ENCODE peak calls at places on chromosomes 16 and 17, in six cellular contexts. L, J, X, Q, W and U are unnamed samples.

GRCh38 chr16:57473906-57474305 is 11.4 kb downstream of the POLR2C start:
- DNase-seq in L (no peak), J (no peak), X (no peak), Q (no peak), W (no peak), U (no peak)

GRCh38 chr16:56331915-56332314 is 93.4 kb downstream of the AMFR start:
- DNase-seq in L (no peak), J (no peak), X (no peak), Q (no peak), W (no peak), U (no peak)

GRCh38 chr16:4689864-4690704 is 3.3 kb upstream of the NUDT16L1 start:
- DNase-seq in L (no peak), J (no peak), X (no peak), Q (no peak), W (no peak), U (no peak)

GRCh38 chr17:75876190-75876937 is 2.0 kb downstream of the TRIM47 start:
- DNase-seq in L (no peak), J (no peak), X (no peak), Q (peak), W (peak), U (peak)

GRCh38 chr17:67376509-67376891 is 581 bp upstream of the PITPNC1 start:
- DNase-seq in L (peak), J (no peak), X (no peak), Q (no peak), W (peak), U (peak)

GRCh38 chr17:70254735-70255460 is 85.6 kb downstream of the KCNJ2 start:
- DNase-seq in L (peak), J (no peak), X (no peak), Q (no peak), W (no peak), U (no peak)

GRCh38 chr17:63364387-63364786 is 81.7 kb downstream of the CYB561 start:
- DNase-seq in L (peak), J (no peak), X (no peak), Q (no peak), W (no peak), U (no peak)

GRCh38 chr16:70589998-70590471 is 56.3 kb upstream of the IL34 start:
- DNase-seq in L (peak), J (peak), X (no peak), Q (peak), W (no peak), U (no peak)

GRCh38 chr16:88920618-88921602 is 54.5 kb upstream of the PABPN1L start:
- DNase-seq in L (peak), J (peak), X (no peak), Q (no peak), W (peak), U (peak)

GRCh38 chr16:80231888-80232287 is 308.9 kb upstream of the DYNLRB2 start:
- DNase-seq in L (peak), J (no peak), X (no peak), Q (no peak), W (peak), U (peak)

DNA sequence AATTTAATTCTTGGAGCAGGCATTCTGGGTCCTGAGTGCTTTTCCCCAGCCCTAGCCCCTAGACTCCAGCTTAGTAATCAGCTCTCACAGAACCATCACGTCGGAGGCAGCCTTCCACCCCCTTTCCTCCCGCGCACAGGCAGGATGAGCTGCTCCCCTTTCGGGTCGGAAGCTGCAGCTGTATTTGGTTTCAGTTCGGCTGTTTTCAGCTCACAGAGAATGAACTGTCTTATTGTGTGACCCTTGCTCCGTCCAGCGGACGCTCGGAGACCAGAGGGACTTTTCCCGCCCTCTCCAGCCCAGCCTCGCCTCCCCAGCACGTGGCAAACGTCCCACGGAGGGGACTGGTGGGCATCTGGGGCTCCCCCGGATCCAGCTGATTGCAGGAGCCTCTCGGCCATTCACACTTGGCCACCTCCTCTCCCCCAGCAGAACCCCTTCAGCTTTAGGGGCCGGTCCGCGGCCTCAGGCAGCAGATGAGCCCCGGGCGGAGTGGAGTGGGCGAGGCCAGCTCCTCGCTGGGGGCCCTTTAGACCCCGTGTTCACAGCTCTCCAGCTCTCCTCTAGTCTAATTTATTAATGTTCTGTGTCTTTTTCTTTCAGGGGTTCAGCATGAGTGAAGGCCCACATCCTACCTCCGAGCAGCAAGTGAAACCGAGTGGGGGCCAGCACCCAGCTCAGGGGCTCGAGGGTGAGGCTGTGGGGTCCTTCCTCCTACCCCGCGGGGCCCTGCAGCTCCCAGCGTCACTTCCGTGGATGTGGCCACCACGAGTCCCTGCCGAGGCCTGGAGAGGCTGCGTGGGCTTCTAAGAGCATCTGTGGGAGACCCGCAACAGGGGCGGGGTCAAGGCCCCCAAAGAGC is 863 bp upstream of the UTS2R start:
- DNase-seq in L (peak), J (no peak), X (no peak), Q (no peak), W (peak), U (no peak)
- TF ChIP-seq CTCF in L (no peak), J (no peak), X (no peak), Q (no peak), W (no peak), U (no peak)

DNA sequence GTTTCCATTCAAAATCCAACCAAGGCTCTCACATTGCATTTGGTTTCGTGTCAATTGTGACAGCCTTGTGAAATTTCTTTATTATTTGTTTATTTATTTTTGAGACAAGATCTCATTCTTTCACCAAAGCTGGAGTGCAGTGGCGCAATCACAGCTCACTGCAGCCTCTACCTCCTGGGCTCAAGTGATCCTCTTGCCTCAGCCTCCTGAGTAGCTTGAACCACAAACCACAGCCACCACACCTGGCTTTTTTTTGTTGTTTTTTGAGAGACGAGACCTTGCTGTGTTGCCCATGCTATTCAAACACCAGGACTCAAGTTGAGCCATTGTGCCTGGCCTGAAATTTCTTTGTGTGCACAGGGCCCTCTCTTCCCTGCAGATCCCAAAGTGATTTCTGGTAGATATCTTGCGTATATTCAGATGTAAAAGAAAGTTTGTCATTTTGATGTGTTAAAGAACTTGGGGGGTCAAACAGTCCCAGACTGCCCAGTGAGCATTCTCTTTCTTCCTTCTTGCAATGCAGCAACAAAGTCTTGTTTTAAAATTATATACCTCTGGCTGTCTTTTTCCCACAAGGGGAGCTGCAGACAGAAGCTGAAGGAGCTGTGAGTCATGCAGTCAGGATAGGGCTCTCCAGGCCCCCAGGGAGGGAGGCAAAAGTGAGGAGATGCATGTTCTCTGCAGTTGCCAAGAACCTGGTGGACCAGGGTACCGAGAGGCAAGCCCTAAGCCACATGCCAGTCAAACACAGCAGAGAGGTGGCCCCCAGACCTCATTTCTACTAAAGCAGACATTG is 15.5 kb upstream of the USP22 start:
- DNase-seq in L (peak), J (no peak), X (no peak), Q (peak), W (no peak), U (no peak)
- TF ChIP-seq CTCF in L (peak), J (no peak), X (no peak), Q (no peak), W (no peak), U (no peak)

GRCh38 chr17:79473836-79474204 is 137.0 kb downstream of the RBFOX3 start:
- DNase-seq in L (no peak), J (no peak), X (no peak), Q (no peak), W (no peak), U (no peak)

GRCh38 chr17:79478841-79479240 is 132.0 kb downstream of the RBFOX3 start:
- DNase-seq in L (no peak), J (no peak), X (no peak), Q (no peak), W (no peak), U (no peak)

GRCh38 chr17:79473111-79473835 is 137.6 kb downstream of the RBFOX3 start:
- DNase-seq in L (no peak), J (no peak), X (no peak), Q (peak), W (no peak), U (no peak)

GRCh38 chr17:79478051-79478461 is 132.8 kb downstream of the RBFOX3 start:
- DNase-seq in L (no peak), J (no peak), X (no peak), Q (no peak), W (no peak), U (no peak)

DNA sequence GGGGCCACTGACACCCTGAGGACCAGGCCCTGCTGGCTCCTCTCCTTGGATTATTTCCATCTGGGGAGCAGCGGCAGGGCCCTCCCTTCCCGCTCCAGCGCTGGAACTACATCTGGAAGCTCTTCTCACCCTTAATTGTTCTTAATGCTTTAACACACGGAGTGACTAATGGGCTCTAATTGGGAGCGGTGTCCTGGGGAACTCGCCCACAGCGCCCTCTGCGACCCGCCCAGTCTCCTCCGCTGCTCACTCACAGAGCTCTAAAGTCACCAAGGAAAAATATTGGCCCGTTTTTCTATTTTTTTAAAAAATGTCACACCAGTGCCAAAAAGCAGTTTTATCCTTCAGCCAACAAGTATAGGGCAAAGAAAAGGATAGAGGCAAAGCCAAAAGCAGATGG is 134.8 kb downstream of the RBFOX3 start:
- DNase-seq in L (no peak), J (no peak), X (no peak), Q (no peak), W (no peak), U (no peak)
- TF ChIP-seq CTCF in L (no peak), J (no peak), X (no peak), Q (no peak), W (no peak), U (no peak)

GRCh38 chr16:89925596-89926079 is 2.5 kb downstream of the TUBB3 start:
- DNase-seq in L (peak), J (no peak), X (no peak), Q (no peak), W (no peak), U (no peak)
- TF ChIP-seq CTCF in L (no peak), J (no peak), X (peak), Q (no peak), W (no peak), U (no peak)

DNA sequence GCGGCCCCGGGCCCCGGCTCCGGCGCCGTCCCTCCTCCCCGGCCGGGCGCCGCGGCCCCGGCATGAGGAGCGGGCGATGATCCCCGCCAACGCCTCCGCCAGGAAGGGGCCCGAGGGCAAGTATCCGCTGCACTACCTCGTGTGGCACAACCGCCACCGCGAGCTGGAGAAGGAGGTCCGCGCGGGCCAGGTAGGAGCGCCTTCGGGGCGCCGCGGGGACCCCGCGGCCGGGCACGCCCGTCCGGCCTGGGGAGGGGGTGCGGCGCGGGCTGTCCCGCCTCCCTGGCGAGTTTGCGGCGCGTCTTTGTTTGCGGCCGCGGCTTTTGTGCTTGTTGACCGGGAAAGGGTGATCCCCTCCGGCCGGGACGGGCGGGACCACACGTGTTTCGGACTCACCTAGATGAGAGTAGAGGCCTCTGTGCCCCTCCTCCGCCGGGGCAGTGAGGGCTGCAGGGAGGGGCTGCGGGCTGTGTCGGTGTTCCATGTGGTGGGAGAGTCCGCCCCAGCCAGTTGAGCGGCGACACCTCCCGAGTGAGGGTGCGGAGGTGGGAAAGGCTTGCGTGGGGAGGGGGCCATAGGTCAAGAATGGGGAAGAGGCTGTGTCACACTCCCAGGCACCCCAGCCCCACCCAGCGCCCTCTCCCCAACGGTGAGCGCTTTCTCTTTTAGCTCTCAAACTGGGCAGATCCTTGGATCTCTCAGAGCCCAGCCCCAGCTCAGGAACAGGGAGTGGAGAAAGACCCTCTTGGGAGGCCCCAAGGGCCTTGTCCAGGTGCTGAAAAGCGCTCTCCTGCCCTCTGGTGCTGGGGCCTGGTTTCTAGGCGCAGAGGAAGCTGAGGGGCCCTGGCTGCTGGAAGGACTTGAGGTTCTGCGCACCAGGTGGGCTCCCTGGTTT is 861 bp downstream of the ANKRD13B start:
- DNase-seq in L (no peak), J (peak), X (no peak), Q (peak), W (no peak), U (peak)
- TF ChIP-seq CTCF in L (peak), J (peak), X (peak), Q (peak), W (peak), U (peak)

GRCh38 chr17:57496382-57496781 is 240.1 kb downstream of the MSI2 start:
- DNase-seq in L (no peak), J (no peak), X (no peak), Q (no peak), W (no peak), U (no peak)

GRCh38 chr17:57501016-57501415 is 244.1 kb downstream of the CCDC182 start:
- DNase-seq in L (no peak), J (no peak), X (no peak), Q (no peak), W (no peak), U (no peak)

GRCh38 chr17:57502696-57503307 is 242.3 kb downstream of the CCDC182 start:
- DNase-seq in L (no peak), J (no peak), X (no peak), Q (no peak), W (no peak), U (no peak)

GRCh38 chr17:57498443-57498842 is 242.1 kb downstream of the MSI2 start:
- DNase-seq in L (no peak), J (no peak), X (no peak), Q (no peak), W (no peak), U (no peak)

GRCh38 chr17:57499648-57500049 is 243.3 kb downstream of the MSI2 start:
- DNase-seq in L (no peak), J (no peak), X (no peak), Q (peak), W (no peak), U (no peak)
- TF ChIP-seq CTCF in L (no peak), J (no peak), X (peak), Q (no peak), W (no peak), U (no peak)

DNA sequence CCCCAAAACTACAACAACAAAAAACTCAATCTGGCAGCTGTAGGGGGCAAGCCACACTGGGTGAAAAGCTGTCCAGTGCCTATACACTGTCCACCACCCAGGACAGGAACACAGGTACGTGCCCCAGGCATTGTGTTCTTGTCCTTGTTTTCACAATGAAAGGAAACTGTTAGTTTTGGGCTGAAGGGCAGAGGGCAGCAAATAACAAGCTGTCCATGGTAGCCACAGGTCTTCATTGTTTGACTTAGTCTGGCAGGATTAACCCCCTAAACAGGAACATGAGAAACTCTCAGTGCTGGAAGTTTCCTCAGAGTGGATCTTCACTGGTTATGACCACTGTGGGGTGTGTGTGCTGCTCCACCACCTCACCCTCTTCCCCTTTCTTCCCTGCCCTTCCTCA is 224.6 kb upstream of the N4BP1 start:
- DNase-seq in L (peak), J (no peak), X (no peak), Q (no peak), W (no peak), U (no peak)
- TF ChIP-seq CTCF in L (no peak), J (peak), X (no peak), Q (no peak), W (no peak), U (no peak)

DNA sequence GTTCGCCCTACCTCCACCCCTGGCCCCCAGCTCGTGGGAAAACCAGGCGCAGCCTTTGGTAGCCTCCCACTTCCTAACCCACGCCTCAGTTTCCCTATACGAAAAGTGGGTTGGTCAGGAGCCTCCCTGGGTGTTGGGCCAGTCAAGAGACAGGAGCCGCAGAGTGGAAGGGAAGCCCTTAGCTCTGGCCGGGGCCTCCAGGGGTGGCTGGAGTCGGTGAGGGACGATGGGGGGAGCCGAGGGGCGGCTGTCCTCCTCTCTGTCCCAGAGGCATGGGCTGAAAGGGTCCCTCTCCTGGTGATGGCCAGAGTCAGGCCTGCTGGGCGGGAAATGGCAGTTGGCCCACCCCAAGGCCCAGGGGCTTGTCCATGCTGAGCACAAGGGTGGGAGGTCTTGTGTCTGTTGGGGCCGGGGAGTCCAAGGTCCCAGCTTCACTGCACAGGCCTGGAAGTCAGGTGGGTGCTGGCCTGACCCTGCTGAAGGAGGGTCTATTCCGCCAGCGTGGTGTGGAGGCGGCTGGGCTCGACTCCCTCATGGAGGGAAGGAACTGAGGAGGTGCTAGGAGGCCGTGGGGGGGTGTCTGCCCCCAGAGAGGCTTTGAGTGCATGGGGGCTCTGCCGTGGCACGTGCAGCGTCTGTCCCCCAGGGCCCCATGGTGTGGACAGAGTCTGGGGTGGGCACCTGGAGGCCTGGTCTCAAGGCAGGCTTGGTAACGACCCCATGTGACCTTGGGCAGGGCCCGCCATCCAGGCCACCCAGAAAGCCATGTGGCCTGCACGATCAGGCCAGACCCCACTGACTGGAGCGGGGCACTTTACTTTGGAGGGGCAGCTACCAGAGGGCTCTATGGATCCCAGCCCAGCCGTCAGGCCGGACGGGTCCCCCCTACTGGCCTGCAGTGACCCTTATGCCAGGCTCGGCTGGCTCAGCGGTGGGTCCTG is 1.1 kb downstream of the SLC16A3 start:
- DNase-seq in L (no peak), J (no peak), X (no peak), Q (peak), W (no peak), U (no peak)
- TF ChIP-seq CTCF in L (no peak), J (no peak), X (no peak), Q (no peak), W (no peak), U (no peak)